ENCODE peak calls at places on chromosomes 4 and X, in six cellular contexts. F is choroid plexus epithelial cell, K is Panc1, J is fibroblast of villous mesenchyme, V is PC-9, I is neural crest cell. S is an unnamed sample.

GRCh38 chr4:187444061-187444460 is 551.5 kb upstream of the ZFP42 start:
- DNase-seq in J (no peak), I (no peak), V (no peak), F (peak; percentile 1), K (no peak), S (no peak)

GRCh38 chr4:125254111-125254510 is 60.6 kb upstream of the FAT4 start:
- DNase-seq in K (no peak), F (peak; percentile 85), I (no peak), V (no peak), J (peak; percentile 33), S (no peak)

GRCh38 chr4:4888695-4889094 is 29.2 kb downstream of the MSX1 start:
- DNase-seq in V (no peak), J (no peak), I (no peak), F (no peak), K (no peak), S (no peak)

GRCh38 chr4:145566086-145566708 is 53.0 kb upstream of the MMAA start:
- DNase-seq in F (no peak), J (no peak), K (no peak), I (no peak), V (no peak), S (no peak)

GRCh38 chrX:48972214-48973164 is 845 bp upstream of the KCND1 start:
- DNase-seq in K (no peak), V (no peak), J (peak; percentile 39), I (peak; percentile 15), F (peak; percentile 57), S (peak; percentile 51)

GRCh38 chr4:150960818-150961217 is 54.3 kb downstream of the LRBA start:
- DNase-seq in K (no peak), I (no peak), F (peak; percentile 73), J (peak; percentile 35), V (no peak), S (peak; percentile 53)

GRCh38 chrX:6293716-6294115 is 65.0 kb upstream of the NLGN4X start:
- DNase-seq in K (no peak), F (no peak), J (no peak), V (no peak), I (no peak), S (no peak)

GRCh38 chr4:184309241-184310170 is 91.8 kb upstream of the ENPP6 start:
- DNase-seq in F (no peak), I (no peak), K (no peak), J (no peak), V (no peak), S (no peak)

GRCh38 chr4:185549095-185549494 is 13.8 kb upstream of the PDLIM3 start:
- DNase-seq in F (no peak), J (peak; percentile 68), V (no peak), I (no peak), K (no peak), S (no peak)

GRCh38 chr4:185792384-185793146 is 19.4 kb downstream of the SORBS2 start:
- DNase-seq in V (peak; percentile 85), I (no peak), J (peak; percentile 92), K (no peak), F (peak; percentile 99), S (peak; percentile 60)

GRCh38 chr4:176270669-176271068 is 1.6 kb upstream of the ASB5 start:
- DNase-seq in V (peak; percentile 93), J (peak; percentile 90), I (no peak), K (peak; percentile 83), F (peak; percentile 97), S (peak; percentile 24)

GRCh38 chrX:9566150-9566621 is 101.3 kb downstream of the TBL1X start:
- DNase-seq in I (no peak), J (peak; percentile 81), V (no peak), F (peak; percentile 87), K (no peak), S (peak; percentile 50)

GRCh38 chrX:16023790-16024734 is 99.3 kb upstream of the GRPR start:
- DNase-seq in J (no peak), V (no peak), I (no peak), F (peak; percentile 11), K (no peak), S (peak; percentile 11)

GRCh38 chr4:41795796-41796195 is 47.3 kb upstream of the PHOX2B start:
- DNase-seq in V (no peak), F (no peak), J (no peak), K (no peak), I (no peak), S (no peak)

GRCh38 chr4:41787931-41788330 is 39.4 kb upstream of the PHOX2B start:
- DNase-seq in F (no peak), I (peak; percentile 36), J (no peak), V (no peak), K (no peak), S (no peak)

GRCh38 chr4:41796545-41797210 is 48.2 kb upstream of the PHOX2B start:
- DNase-seq in K (no peak), V (no peak), I (peak; percentile 14), F (peak; percentile 2), J (no peak), S (no peak)

GRCh38 chr4:41792166-41792565 is 43.6 kb upstream of the PHOX2B start:
- DNase-seq in F (no peak), V (no peak), I (no peak), J (no peak), K (no peak), S (no peak)

DNA sequence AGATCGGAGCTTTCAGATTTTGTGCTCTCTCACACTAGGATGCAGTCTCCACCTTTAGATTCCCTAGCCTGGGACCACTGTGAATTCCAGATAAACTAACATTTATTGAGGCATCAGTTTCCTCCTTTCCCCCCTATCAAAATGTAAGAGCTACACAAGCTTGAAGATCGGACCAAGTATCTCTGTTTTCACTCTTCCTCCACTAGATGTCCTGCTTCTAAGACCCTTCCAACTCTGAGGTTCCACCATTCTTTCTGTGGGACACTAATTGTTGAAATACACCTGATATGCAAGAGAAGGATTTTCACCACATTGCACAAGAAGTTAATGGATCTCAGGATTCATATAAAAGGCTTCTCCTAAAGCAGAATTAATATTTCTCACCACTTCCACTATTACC is 43.0 kb upstream of the PHOX2B start:
- DNase-seq in V (no peak), F (no peak), K (no peak), J (no peak), I (no peak), S (no peak)
- TF ChIP-seq CTCF in V (no peak), F (no peak), K (no peak), J (no peak), I (no peak), S (no peak)

GRCh38 chrX:101950581-101950980 is 18.8 kb upstream of the ZMAT1 start:
- DNase-seq in I (no peak), J (no peak), F (no peak), V (no peak), K (no peak), S (no peak)
- TF ChIP-seq CTCF in I (no peak), J (no peak), F (no peak), V (no peak), K (no peak), S (no peak)

GRCh38 chrX:135114392-135114791 is 5.9 kb downstream of the ETDB start:
- DNase-seq in J (no peak), I (no peak), K (no peak), F (peak; percentile 42), V (peak; percentile 39), S (peak; percentile 29)

GRCh38 chrX:135112743-135113142 is 7.6 kb downstream of the ETDB start:
- DNase-seq in J (no peak), K (no peak), F (no peak), I (no peak), V (no peak), S (no peak)

DNA sequence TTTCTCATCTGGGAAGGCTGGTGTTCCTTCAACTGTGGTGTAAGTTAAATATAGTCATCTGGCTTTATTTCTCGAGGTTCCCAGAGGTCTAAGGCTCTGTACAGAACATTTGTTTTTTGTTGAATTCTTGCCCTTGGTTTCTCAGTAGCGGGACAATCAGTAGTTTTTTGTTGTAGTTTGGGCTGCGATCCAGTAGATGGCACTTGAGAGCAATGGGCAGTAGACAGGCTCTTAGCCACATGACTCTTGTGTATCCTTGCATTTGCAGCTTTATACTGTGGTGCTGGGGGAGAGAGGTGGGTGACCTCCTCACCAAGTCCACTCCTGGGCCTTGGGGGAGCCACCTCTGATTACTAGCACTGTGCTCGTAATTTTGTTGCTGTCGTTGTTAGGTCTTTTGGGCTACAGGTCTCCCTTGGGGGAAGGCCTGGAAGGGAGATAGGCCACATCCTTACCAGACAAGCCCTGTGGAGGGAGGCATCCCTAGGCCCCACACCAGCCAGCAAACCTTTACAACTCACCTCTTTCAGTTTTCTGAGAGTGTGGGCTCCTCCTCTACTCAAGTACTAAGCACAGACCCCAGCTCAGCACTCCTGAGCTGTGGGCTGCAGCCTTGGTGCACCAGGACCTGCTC is 8.1 kb downstream of the ETDB start:
- DNase-seq in I (no peak), V (no peak), J (peak; percentile 31), K (peak; percentile 47), F (peak; percentile 60), S (peak; percentile 54)
- TF ChIP-seq CTCF in I (peak; percentile 65), V (peak; percentile 82), J (peak; percentile 73), K (peak; percentile 90), F (peak; percentile 76), S (peak; percentile 58)

DNA sequence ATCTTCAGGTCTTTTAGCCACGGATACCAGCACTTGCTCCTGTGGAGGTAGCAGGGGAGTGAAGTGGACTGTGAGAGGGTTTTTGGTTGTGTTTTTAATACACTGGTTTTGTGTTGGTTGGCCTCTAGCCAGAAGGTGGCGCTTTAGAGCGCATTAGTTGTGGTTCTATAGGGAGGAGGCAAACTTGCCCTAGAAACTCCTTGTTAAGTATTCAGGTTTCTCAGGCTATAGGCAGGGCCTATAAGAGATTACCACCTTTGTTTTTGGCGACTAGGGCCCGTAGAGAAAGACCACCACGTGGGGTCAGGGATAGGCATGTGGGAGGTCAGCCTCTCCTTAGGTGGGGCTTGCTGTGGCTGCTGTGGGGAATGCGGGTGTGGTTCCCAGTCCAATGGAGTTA is 221.6 kb upstream of the SPANXN4 start:
- DNase-seq in J (no peak), V (no peak), K (no peak), I (no peak), F (no peak), S (no peak)
- TF ChIP-seq CTCF in J (no peak), V (peak; percentile 30), K (peak; percentile 8), I (peak; percentile 30), F (no peak), S (no peak)

GRCh38 chr4:43435303-43435702 is 542.8 kb downstream of the GRXCR1 start:
- DNase-seq in V (no peak), I (no peak), K (no peak), F (no peak), J (no peak), S (no peak)
- TF ChIP-seq CTCF in V (no peak), I (no peak), K (no peak), F (no peak), J (no peak), S (no peak)

GRCh38 chrX:110851780-110852179 is 56.2 kb upstream of the CHRDL1 start:
- DNase-seq in I (no peak), K (no peak), J (peak; percentile 5), F (peak; percentile 7), V (no peak), S (peak; percentile 37)

GRCh38 chrX:110846071-110846470 is 50.5 kb upstream of the CHRDL1 start:
- DNase-seq in K (no peak), F (no peak), J (no peak), I (no peak), V (no peak), S (no peak)

GRCh38 chrX:110852180-110852579 is 56.6 kb upstream of the CHRDL1 start:
- DNase-seq in K (no peak), I (peak; percentile 30), V (no peak), F (peak; percentile 21), J (peak; percentile 16), S (no peak)

DNA sequence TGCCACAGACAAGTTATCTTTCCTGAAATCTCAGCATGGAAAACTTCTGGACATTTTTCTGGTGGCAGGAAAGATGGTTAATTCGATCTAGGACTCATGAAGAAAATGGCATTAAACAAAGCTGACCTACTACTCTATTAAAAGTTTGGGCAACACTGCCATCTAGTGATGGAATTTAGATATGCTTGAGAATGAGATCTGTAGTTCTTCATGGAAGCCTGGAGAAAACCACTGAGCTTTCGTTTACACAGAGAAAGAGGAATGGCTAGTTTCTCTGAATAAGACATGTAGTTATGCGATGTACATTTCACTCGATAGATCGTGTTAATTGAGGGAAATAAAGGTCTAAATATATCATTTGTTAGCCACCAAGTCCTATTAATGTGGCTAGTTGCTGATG is 51.7 kb upstream of the CHRDL1 start:
- DNase-seq in J (peak; percentile 62), V (peak; percentile 58), I (peak; percentile 40), K (peak; percentile 28), F (peak; percentile 67), S (peak; percentile 40)
- TF ChIP-seq CTCF in J (peak; percentile 54), V (peak; percentile 81), I (peak; percentile 81), K (peak; percentile 51), F (peak; percentile 43), S (no peak)

S was measured in Calu3.